ENCODE peak calls at places on chromosomes 3 and 15, in eight cellular contexts. L is HTR-8/SVneo; E is progenitor cell of endocrine pancreas; C is GM13976; K is CD8-positive, alpha-beta memory T cell; Q is activated T-helper 1 cell treated with Interleukin-2 at 50 U/mL for 16 hours; U is adrenal gland; M is NCI-H1048. N is an unnamed sample.

GRCh38 chr15:96735621-96736020 is 405.1 kb downstream of the NR2F2 start:
- DNase-seq in E (no peak), C (no peak), K (no peak), U (no peak), Q (no peak), M (no peak), L (no peak), N (no peak)

GRCh38 chr3:40097507-40098117 is 211.9 kb upstream of the EIF1B start:
- DNase-seq in E (no peak), U (no peak), K (no peak), L (no peak), C (no peak), Q (no peak), M (no peak), N (no peak)

GRCh38 chr3:134103470-134103869 is 73.7 kb upstream of the SLCO2A1 start:
- DNase-seq in U (no peak), E (no peak), K (no peak), Q (no peak), L (no peak), M (no peak), C (no peak), N (no peak)

GRCh38 chr3:182121424-182121823 is 409.7 kb downstream of the SOX2 start:
- DNase-seq in L (no peak), C (no peak), Q (no peak), K (no peak), E (no peak), U (no peak), M (no peak), N (no peak)

GRCh38 chr3:53046171-53047170 is 598 bp upstream of the SFMBT1 start:
- DNase-seq in K (peak), E (peak), U (peak), Q (peak), L (peak), C (peak), M (no peak), N (peak)

GRCh38 chr15:84811151-84811550 is 6.0 kb upstream of the ALPK3 start:
- DNase-seq in E (no peak), K (no peak), C (no peak), M (no peak), U (no peak), L (no peak), Q (no peak), N (peak)

GRCh38 chr15:27587810-27588209 is 511.3 kb downstream of the OCA2 start:
- DNase-seq in U (no peak), L (no peak), E (no peak), M (no peak), C (no peak), Q (no peak), K (no peak), N (no peak)

GRCh38 chr15:63698731-63699130 is 101.5 kb downstream of the FBXL22 start:
- DNase-seq in C (no peak), M (no peak), L (no peak), K (no peak), U (no peak), Q (no peak), E (no peak), N (no peak)

GRCh38 chr3:44568561-44568960 is 13.6 kb downstream of the ZKSCAN7 start:
- DNase-seq in K (no peak), M (no peak), U (no peak), C (no peak), L (no peak), E (no peak), Q (no peak), N (no peak)

GRCh38 chr3:148711981-148712666 is 14.4 kb downstream of the AGTR1 start:
- DNase-seq in U (no peak), E (no peak), Q (no peak), C (no peak), M (no peak), K (no peak), L (no peak), N (no peak)

GRCh38 chr3:195117978-195118581 is 152.9 kb downstream of the XXYLT1 start:
- DNase-seq in K (no peak), M (no peak), Q (no peak), C (no peak), L (no peak), E (no peak), U (no peak), N (no peak)

GRCh38 chr3:120162400-120162799 is 68.2 kb upstream of the GSK3B start:
- DNase-seq in M (no peak), K (no peak), E (no peak), U (no peak), C (no peak), Q (no peak), L (no peak), N (no peak)

GRCh38 chr3:98726084-98726483 is 37.1 kb upstream of the ST3GAL6 start:
- DNase-seq in L (no peak), U (no peak), K (no peak), Q (no peak), M (no peak), E (no peak), C (no peak), N (no peak)

GRCh38 chr3:136984837-136985236 is 27.1 kb downstream of the IL20RB start:
- DNase-seq in K (no peak), U (no peak), M (no peak), C (no peak), L (peak), E (no peak), Q (no peak), N (no peak)

GRCh38 chr15:94135748-94136147 is 95.6 kb upstream of the MCTP2 start:
- DNase-seq in L (no peak), E (no peak), Q (no peak), U (no peak), M (no peak), K (no peak), C (no peak), N (no peak)

GRCh38 chr15:73617910-73618309 is 15.3 kb downstream of the NPTN start:
- DNase-seq in L (no peak), Q (no peak), C (no peak), K (no peak), U (no peak), M (no peak), E (no peak), N (no peak)

GRCh38 chr3:16369885-16370284 is 104.9 kb downstream of the OXNAD1 start:
- DNase-seq in K (no peak), L (no peak), C (no peak), E (no peak), M (no peak), U (no peak), Q (no peak), N (no peak)

GRCh38 chr15:84833447-84833846 is 16.3 kb downstream of the ALPK3 start:
- DNase-seq in U (peak), Q (no peak), L (no peak), K (no peak), M (no peak), C (no peak), E (no peak), N (no peak)

GRCh38 chr15:25619761-25620160 is 180.9 kb upstream of the UBE3A start:
- DNase-seq in C (no peak), M (no peak), E (no peak), K (no peak), L (no peak), U (no peak), Q (no peak), N (no peak)

GRCh38 chr3:97719156-97719821 is 45.3 kb upstream of the ARL6 start:
- DNase-seq in U (peak), L (peak), E (peak), Q (peak), M (peak), C (peak), K (peak), N (peak)

GRCh38 chr3:147838650-147839049 is 429.5 kb downstream of the ZIC1 start:
- DNase-seq in C (no peak), Q (no peak), M (no peak), E (no peak), L (no peak), K (no peak), U (no peak), N (no peak)

GRCh38 chr3:129040579-129041300 is 19.8 kb upstream of the GP9 start:
- DNase-seq in C (no peak), U (no peak), M (no peak), K (no peak), Q (no peak), E (no peak), L (no peak), N (no peak)

GRCh38 chr3:148173836-148174235 is 523.9 kb upstream of the AGTR1 start:
- DNase-seq in C (no peak), M (no peak), E (no peak), Q (no peak), L (no peak), U (no peak), K (no peak), N (no peak)

GRCh38 chr15:36529296-36530011 is 50.0 kb upstream of the CDIN1 start:
- DNase-seq in K (no peak), E (no peak), M (no peak), U (no peak), Q (no peak), L (no peak), C (peak), N (no peak)

GRCh38 chr15:37877851-37878577 is 56.4 kb upstream of the TMCO5A start:
- DNase-seq in Q (no peak), K (no peak), M (no peak), U (no peak), L (peak), E (no peak), C (no peak), N (no peak)

GRCh38 chr15:37695719-37696118 is 238.7 kb upstream of the TMCO5A start:
- DNase-seq in E (no peak), U (no peak), M (no peak), C (no peak), L (no peak), Q (no peak), K (no peak), N (no peak)